ENCODE peak calls at places on chromosomes 4 and X, in five cellular contexts. Z is kidney epithelial cell; H is WTC11; B is stimulated activated CD4-positive, alpha-beta T cell treated with anti-CD3 and anti-CD28 coated beads, Interleukin-4, amount 100 ng/mL, for 4 hours; I is choroid plexus epithelial cell. U is an unnamed sample.
A peak's percentile ranks its signal among the peaks of the same experiment; 100 is the strongest.

GRCh38 chrX:66110112-66110511 is 53.9 kb upstream of the HEPH start:
- DNase-seq in Z (no peak), H (peak; percentile 9), B (peak; percentile 1), I (peak; percentile 1), U (peak; percentile 7)

GRCh38 chrX:56975611-56976010 is 19.7 kb downstream of the SPIN3 start:
- DNase-seq in Z (no peak), H (no peak), B (no peak), I (no peak), U (peak; percentile 10)

GRCh38 chr4:164779811-164780216 is 25.9 kb downstream of the SMIM31 start:
- DNase-seq in Z (no peak), H (peak; percentile 53), B (no peak), I (peak; percentile 72), U (peak; percentile 60)

GRCh38 chr4:26490980-26491284 is 648 bp upstream of the CCKAR start:
- DNase-seq in Z (no peak), H (no peak), B (no peak), I (no peak), U (no peak)

GRCh38 chr4:98861100-98861499 is 67.8 kb downstream of the EIF4E start:
- DNase-seq in Z (no peak), H (no peak), B (no peak), I (no peak), U (no peak)

GRCh38 chrX:49244207-49244606 is 8.9 kb downstream of the CCDC22 start:
- DNase-seq in Z (no peak), H (no peak), B (no peak), I (no peak), U (no peak)

GRCh38 chr4:60757986-60758385 is 442.1 kb upstream of the ADGRL3 start:
- DNase-seq in Z (no peak), H (no peak), B (no peak), I (peak; percentile 57), U (no peak)

GRCh38 chr4:31204895-31205294 is 484.7 kb downstream of the PCDH7 start:
- DNase-seq in Z (no peak), H (no peak), B (no peak), I (no peak), U (no peak)

GRCh38 chr4:39304651-39305050 is 61.5 kb downstream of the RFC1 start:
- DNase-seq in Z (no peak), H (no peak), B (no peak), I (peak; percentile 60), U (no peak)

GRCh38 chrX:45756562-45756961 is 555.9 kb upstream of the DIPK2B start:
- DNase-seq in Z (peak; percentile 50), H (no peak), B (no peak), I (peak; percentile 29), U (no peak)

GRCh38 chr4:10101559-10102192 is 14.9 kb downstream of the WDR1 start:
- DNase-seq in Z (no peak), H (no peak), B (no peak), I (no peak), U (no peak)

GRCh38 chr4:4752576-4753401 is 106.7 kb upstream of the MSX1 start:
- DNase-seq in Z (no peak), H (no peak), B (no peak), I (no peak), U (no peak)

GRCh38 chr4:145939856-145940255 is 1.2 kb upstream of the ZNF827 start:
- DNase-seq in Z (no peak), H (no peak), B (no peak), I (peak; percentile 54), U (no peak)

GRCh38 chr4:47873877-47874571 is 36.2 kb upstream of the CORIN start:
- DNase-seq in Z (no peak), H (no peak), B (no peak), I (no peak), U (no peak)